ENCODE peak calls at places on chromosomes 4 and X, in eight cellular contexts. One of them, this sample, is unnamed.

GRCh38 chrX:67723580-67724351 is 179.9 kb downstream of the AR start:
- DNase-seq in gastrocnemius medialis: no peak
- DNase-seq in neural progenitor cell: no peak
- DNase-seq in CD4-positive, CD25-positive, alpha-beta regulatory T cell: no peak
- DNase-seq in cardiac muscle cell: no peak
- DNase-seq in right lobe of liver: no peak
- DNase-seq in astrocyte: no peak
- DNase-seq in keratinocyte: no peak
- DNase-seq in this sample: no peak

GRCh38 chr4:75820197-75820596 is 82.1 kb downstream of the PPEF2 start:
- DNase-seq in CD4-positive, CD25-positive, alpha-beta regulatory T cell: no peak
- DNase-seq in right lobe of liver: no peak
- DNase-seq in neural progenitor cell: no peak
- DNase-seq in cardiac muscle cell: no peak
- DNase-seq in keratinocyte: no peak
- DNase-seq in astrocyte: no peak
- DNase-seq in gastrocnemius medialis: no peak
- DNase-seq in this sample: no peak

GRCh38 chr4:97496298-97496873 is 646.9 kb downstream of the STPG2 start:
- DNase-seq in neural progenitor cell: peak; percentile 1
- DNase-seq in cardiac muscle cell: no peak
- DNase-seq in CD4-positive, CD25-positive, alpha-beta regulatory T cell: no peak
- DNase-seq in keratinocyte: no peak
- DNase-seq in astrocyte: peak; percentile 26
- DNase-seq in right lobe of liver: no peak
- DNase-seq in gastrocnemius medialis: no peak
- DNase-seq in this sample: no peak

GRCh38 chrX:142854970-142855369 is 170.8 kb upstream of the SPANXN4 start:
- DNase-seq in neural progenitor cell: no peak
- DNase-seq in right lobe of liver: no peak
- DNase-seq in keratinocyte: no peak
- DNase-seq in gastrocnemius medialis: no peak
- DNase-seq in CD4-positive, CD25-positive, alpha-beta regulatory T cell: no peak
- DNase-seq in cardiac muscle cell: no peak
- DNase-seq in astrocyte: no peak
- DNase-seq in this sample: no peak

GRCh38 chr4:74097631-74098550 is 1.1 kb downstream of the CXCL2 start:
- DNase-seq in right lobe of liver: peak; percentile 55
- DNase-seq in keratinocyte: no peak
- DNase-seq in gastrocnemius medialis: no peak
- DNase-seq in CD4-positive, CD25-positive, alpha-beta regulatory T cell: no peak
- DNase-seq in astrocyte: no peak
- DNase-seq in neural progenitor cell: no peak
- DNase-seq in cardiac muscle cell: no peak
- DNase-seq in this sample: no peak

GRCh38 chr4:123866796-123867195 is 470.2 kb downstream of the SPRY1 start:
- DNase-seq in gastrocnemius medialis: no peak
- DNase-seq in CD4-positive, CD25-positive, alpha-beta regulatory T cell: no peak
- DNase-seq in keratinocyte: no peak
- DNase-seq in neural progenitor cell: no peak
- DNase-seq in cardiac muscle cell: no peak
- DNase-seq in astrocyte: peak; percentile 74
- DNase-seq in right lobe of liver: no peak
- DNase-seq in this sample: no peak

GRCh38 chr4:129428454-129428853 is 332.5 kb downstream of the C4orf33 start:
- DNase-seq in keratinocyte: no peak
- DNase-seq in right lobe of liver: no peak
- DNase-seq in gastrocnemius medialis: no peak
- DNase-seq in CD4-positive, CD25-positive, alpha-beta regulatory T cell: no peak
- DNase-seq in astrocyte: no peak
- DNase-seq in neural progenitor cell: no peak
- DNase-seq in cardiac muscle cell: no peak
- DNase-seq in this sample: no peak

GRCh38 chr4:74618659-74619058 is 173.7 kb downstream of the AREG start:
- DNase-seq in gastrocnemius medialis: no peak
- DNase-seq in astrocyte: peak; percentile 68
- DNase-seq in CD4-positive, CD25-positive, alpha-beta regulatory T cell: no peak
- DNase-seq in neural progenitor cell: no peak
- DNase-seq in keratinocyte: no peak
- DNase-seq in right lobe of liver: no peak
- DNase-seq in cardiac muscle cell: no peak
- DNase-seq in this sample: no peak

GRCh38 chr4:38141808-38142500 is 181.8 kb downstream of the PTTG2 start:
- DNase-seq in cardiac muscle cell: no peak
- DNase-seq in gastrocnemius medialis: no peak
- DNase-seq in right lobe of liver: no peak
- DNase-seq in CD4-positive, CD25-positive, alpha-beta regulatory T cell: no peak
- DNase-seq in neural progenitor cell: no peak
- DNase-seq in keratinocyte: no peak
- DNase-seq in astrocyte: peak; percentile 79
- DNase-seq in this sample: no peak

GRCh38 chr4:162891788-162892707 is 274.6 kb downstream of the NAF1 start:
- DNase-seq in cardiac muscle cell: no peak
- DNase-seq in keratinocyte: no peak
- DNase-seq in astrocyte: peak; percentile 34
- DNase-seq in CD4-positive, CD25-positive, alpha-beta regulatory T cell: no peak
- DNase-seq in gastrocnemius medialis: no peak
- DNase-seq in right lobe of liver: no peak
- DNase-seq in neural progenitor cell: no peak
- DNase-seq in this sample: peak; percentile 73

GRCh38 chrX:3577551-3577950 is 135.9 kb downstream of the PRKX start:
- DNase-seq in gastrocnemius medialis: no peak
- DNase-seq in CD4-positive, CD25-positive, alpha-beta regulatory T cell: no peak
- DNase-seq in keratinocyte: no peak
- DNase-seq in cardiac muscle cell: no peak
- DNase-seq in neural progenitor cell: no peak
- DNase-seq in astrocyte: no peak
- DNase-seq in right lobe of liver: no peak
- DNase-seq in this sample: no peak

GRCh38 chr4:7590205-7590604 is 155.5 kb upstream of the PSAPL1 start:
- DNase-seq in CD4-positive, CD25-positive, alpha-beta regulatory T cell: no peak
- DNase-seq in neural progenitor cell: no peak
- DNase-seq in right lobe of liver: no peak
- DNase-seq in cardiac muscle cell: no peak
- DNase-seq in astrocyte: peak; percentile 47
- DNase-seq in keratinocyte: no peak
- DNase-seq in gastrocnemius medialis: no peak
- DNase-seq in this sample: no peak

GRCh38 chr4:55033296-55033695 is 92.1 kb downstream of the KDR start:
- DNase-seq in astrocyte: no peak
- DNase-seq in gastrocnemius medialis: no peak
- DNase-seq in CD4-positive, CD25-positive, alpha-beta regulatory T cell: no peak
- DNase-seq in keratinocyte: no peak
- DNase-seq in right lobe of liver: no peak
- DNase-seq in neural progenitor cell: no peak
- DNase-seq in cardiac muscle cell: no peak
- DNase-seq in this sample: no peak

GRCh38 chr4:6352031-6352763 is 82.5 kb downstream of the WFS1 start:
- DNase-seq in CD4-positive, CD25-positive, alpha-beta regulatory T cell: no peak
- DNase-seq in right lobe of liver: no peak
- DNase-seq in keratinocyte: no peak
- DNase-seq in gastrocnemius medialis: no peak
- DNase-seq in cardiac muscle cell: no peak
- DNase-seq in neural progenitor cell: no peak
- DNase-seq in astrocyte: no peak
- DNase-seq in this sample: no peak

GRCh38 chr4:148444296-148445070 is 2.3 kb upstream of the NR3C2 start:
- DNase-seq in gastrocnemius medialis: peak; percentile 12
- DNase-seq in right lobe of liver: peak; percentile 60
- DNase-seq in astrocyte: no peak
- DNase-seq in neural progenitor cell: peak; percentile 70
- DNase-seq in keratinocyte: no peak
- DNase-seq in cardiac muscle cell: peak; percentile 63
- DNase-seq in CD4-positive, CD25-positive, alpha-beta regulatory T cell: peak; percentile 51
- DNase-seq in this sample: peak; percentile 14

GRCh38 chrX:54182864-54183613 is at the start of gene FAM120C:
- DNase-seq in keratinocyte: no peak
- DNase-seq in right lobe of liver: peak; percentile 69
- DNase-seq in cardiac muscle cell: peak; percentile 69
- DNase-seq in astrocyte: peak; percentile 56
- DNase-seq in CD4-positive, CD25-positive, alpha-beta regulatory T cell: peak; percentile 45
- DNase-seq in neural progenitor cell: peak; percentile 80
- DNase-seq in gastrocnemius medialis: peak; percentile 37
- DNase-seq in this sample: peak; percentile 83

GRCh38 chr4:15771419-15772058 is 6.6 kb upstream of the CD38 start:
- DNase-seq in keratinocyte: no peak
- DNase-seq in CD4-positive, CD25-positive, alpha-beta regulatory T cell: no peak
- DNase-seq in gastrocnemius medialis: no peak
- DNase-seq in astrocyte: no peak
- DNase-seq in right lobe of liver: no peak
- DNase-seq in neural progenitor cell: no peak
- DNase-seq in cardiac muscle cell: no peak
- DNase-seq in this sample: peak; percentile 40

GRCh38 chr4:77861500-77861899 is 1.1 kb upstream of the MRPL1 start:
- DNase-seq in CD4-positive, CD25-positive, alpha-beta regulatory T cell: no peak
- DNase-seq in cardiac muscle cell: no peak
- DNase-seq in gastrocnemius medialis: no peak
- DNase-seq in keratinocyte: no peak
- DNase-seq in right lobe of liver: no peak
- DNase-seq in neural progenitor cell: no peak
- DNase-seq in astrocyte: peak; percentile 37
- DNase-seq in this sample: no peak

GRCh38 chrX:153763298-153763932 is 634 bp upstream of the PLXNB3 start:
- DNase-seq in keratinocyte: no peak
- DNase-seq in cardiac muscle cell: no peak
- DNase-seq in right lobe of liver: peak; percentile 51
- DNase-seq in astrocyte: no peak
- DNase-seq in gastrocnemius medialis: no peak
- DNase-seq in neural progenitor cell: no peak
- DNase-seq in CD4-positive, CD25-positive, alpha-beta regulatory T cell: no peak
- DNase-seq in this sample: no peak

GRCh38 chr4:171433674-171434073 is 379.5 kb upstream of the GALNTL6 start:
- DNase-seq in cardiac muscle cell: no peak
- DNase-seq in astrocyte: no peak
- DNase-seq in right lobe of liver: no peak
- DNase-seq in gastrocnemius medialis: no peak
- DNase-seq in neural progenitor cell: no peak
- DNase-seq in CD4-positive, CD25-positive, alpha-beta regulatory T cell: no peak
- DNase-seq in keratinocyte: no peak
- DNase-seq in this sample: no peak

GRCh38 chrX:121093011-121093410 is 45.6 kb downstream of the GLUD2 start:
- DNase-seq in astrocyte: no peak
- DNase-seq in cardiac muscle cell: no peak
- DNase-seq in neural progenitor cell: no peak
- DNase-seq in gastrocnemius medialis: no peak
- DNase-seq in CD4-positive, CD25-positive, alpha-beta regulatory T cell: no peak
- DNase-seq in right lobe of liver: no peak
- DNase-seq in keratinocyte: no peak
- DNase-seq in this sample: no peak

DNA sequence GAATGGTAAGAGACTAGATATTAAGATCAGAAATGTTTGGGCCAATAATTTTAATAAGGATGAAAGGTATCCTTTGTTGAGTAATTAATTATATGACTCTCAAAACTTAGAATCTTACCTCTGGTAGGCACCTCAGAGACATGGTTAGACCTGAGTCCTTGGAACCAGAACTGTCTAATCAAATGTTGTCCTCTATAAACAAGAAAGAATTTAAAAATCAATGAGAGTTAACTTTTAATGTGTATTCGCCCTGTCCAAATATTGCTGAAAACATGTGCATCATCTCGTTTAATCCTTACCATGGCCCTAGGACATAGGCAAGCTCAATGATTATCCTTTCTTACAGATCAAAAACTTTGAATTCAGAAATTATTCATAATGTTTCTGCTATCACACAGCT is 24.0 kb upstream of the NUDT11 start:
- DNase-seq in neural progenitor cell: no peak
- DNase-seq in gastrocnemius medialis: no peak
- DNase-seq in keratinocyte: no peak
- DNase-seq in CD4-positive, CD25-positive, alpha-beta regulatory T cell: no peak
- DNase-seq in cardiac muscle cell: no peak
- DNase-seq in right lobe of liver: no peak
- DNase-seq in astrocyte: no peak
- DNase-seq in this sample: no peak
- H3K27me3 ChIP-seq in neural progenitor cell: no peaks in the 10 kb centered on the region
- H3K27me3 ChIP-seq in gastrocnemius medialis: no peaks in the 10 kb centered on the region
- H3K27me3 ChIP-seq in keratinocyte: no peaks in the 10 kb centered on the region
- H3K27me3 ChIP-seq in CD4-positive, CD25-positive, alpha-beta regulatory T cell: no peaks in the 10 kb centered on the region
- H3K27me3 ChIP-seq in cardiac muscle cell: no peaks in the 10 kb centered on the region
- H3K27me3 ChIP-seq in right lobe of liver: no peaks in the 10 kb centered on the region
- H3K27me3 ChIP-seq in astrocyte: no peaks in the 10 kb centered on the region
- H3K27me3 ChIP-seq in this sample: no peaks in the 10 kb centered on the region

DNA sequence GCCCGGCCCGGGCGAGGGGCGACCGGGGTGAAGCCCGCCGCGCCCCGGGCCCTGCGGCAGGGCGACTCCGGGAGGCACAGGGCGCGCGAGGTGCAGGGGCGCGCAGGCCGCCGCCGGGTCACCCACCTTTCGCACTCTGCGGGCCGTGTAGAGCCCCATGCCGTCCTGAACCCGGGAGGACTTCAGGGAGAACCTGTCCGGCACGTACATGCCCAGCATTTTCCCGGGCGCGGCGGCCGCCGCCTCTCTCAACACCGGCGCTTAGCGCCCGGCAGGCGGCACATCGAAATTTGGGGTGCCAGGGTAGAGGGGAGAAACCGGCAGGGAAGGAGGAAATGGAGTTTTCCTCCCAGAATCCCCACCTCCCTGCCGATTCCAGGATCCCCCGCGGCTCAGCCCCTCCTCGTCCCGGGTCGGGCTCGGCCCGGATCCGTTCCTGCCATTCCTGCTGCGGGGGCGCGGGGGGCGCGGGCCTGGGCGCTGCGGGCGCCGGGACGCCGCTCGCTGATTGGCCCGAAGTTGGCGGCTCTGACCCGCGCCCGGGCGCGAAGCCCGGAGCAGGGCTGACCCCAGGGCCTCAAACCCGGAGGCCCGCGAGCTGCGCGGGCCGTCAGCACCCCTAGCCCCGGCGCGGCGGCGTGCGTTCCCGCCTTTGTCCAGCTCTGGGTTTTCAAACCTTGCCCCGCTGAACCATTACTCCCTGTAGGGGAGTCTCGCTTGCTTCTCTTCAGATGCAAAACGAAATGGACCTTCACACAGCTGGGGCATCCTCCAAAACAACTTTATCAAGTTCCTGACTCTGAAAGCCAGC is at the start of gene PRDM5:
- DNase-seq in neural progenitor cell: peak; percentile 82
- DNase-seq in cardiac muscle cell: peak; percentile 66
- DNase-seq in keratinocyte: no peak
- DNase-seq in astrocyte: peak; percentile 42
- DNase-seq in gastrocnemius medialis: no peak
- DNase-seq in right lobe of liver: peak; percentile 57
- DNase-seq in CD4-positive, CD25-positive, alpha-beta regulatory T cell: no peak
- DNase-seq in this sample: peak; percentile 16
- H3K27me3 ChIP-seq in neural progenitor cell: no peaks in the 10 kb centered on the region
- H3K27me3 ChIP-seq in cardiac muscle cell: no peaks in the 10 kb centered on the region
- H3K27me3 ChIP-seq in keratinocyte: no peaks in the 10 kb centered on the region
- H3K27me3 ChIP-seq in astrocyte: no peaks in the 10 kb centered on the region
- H3K27me3 ChIP-seq in gastrocnemius medialis: no peaks in the 10 kb centered on the region
- H3K27me3 ChIP-seq in right lobe of liver: peaks cover 6% of the 10 kb centered on the region
- H3K27me3 ChIP-seq in CD4-positive, CD25-positive, alpha-beta regulatory T cell: peaks cover 45% of the 10 kb centered on the region
- H3K27me3 ChIP-seq in this sample: no peaks in the 10 kb centered on the region

GRCh38 chr4:110629214-110629754 is 6.4 kb upstream of the PITX2 start:
- DNase-seq in keratinocyte: no peak
- DNase-seq in right lobe of liver: no peak
- DNase-seq in astrocyte: no peak
- DNase-seq in CD4-positive, CD25-positive, alpha-beta regulatory T cell: no peak
- DNase-seq in gastrocnemius medialis: no peak
- DNase-seq in neural progenitor cell: peak; percentile 54
- DNase-seq in cardiac muscle cell: no peak
- DNase-seq in this sample: no peak
- H3K27me3 ChIP-seq in keratinocyte: peaks cover 97% of the 10 kb centered on the region
- H3K27me3 ChIP-seq in right lobe of liver: peaks cover 70% of the 10 kb centered on the region
- H3K27me3 ChIP-seq in astrocyte: peaks cover 94% of the 10 kb centered on the region
- H3K27me3 ChIP-seq in CD4-positive, CD25-positive, alpha-beta regulatory T cell: peaks cover 46% of the 10 kb centered on the region
- H3K27me3 ChIP-seq in gastrocnemius medialis: peaks cover 21% of the 10 kb centered on the region
- H3K27me3 ChIP-seq in neural progenitor cell: peaks cover 99% of the 10 kb centered on the region
- H3K27me3 ChIP-seq in cardiac muscle cell: peaks cover 100% of the 10 kb centered on the region
- H3K27me3 ChIP-seq in this sample: peaks cover 3% of the 10 kb centered on the region

GRCh38 chrX:1807301-1807731 is 192.5 kb downstream of the ASMT start:
- DNase-seq in neural progenitor cell: peak; percentile 84
- DNase-seq in gastrocnemius medialis: no peak
- DNase-seq in astrocyte: peak; percentile 22
- DNase-seq in right lobe of liver: no peak
- DNase-seq in CD4-positive, CD25-positive, alpha-beta regulatory T cell: no peak
- DNase-seq in cardiac muscle cell: peak; percentile 14
- DNase-seq in keratinocyte: no peak
- DNase-seq in this sample: no peak
- H3K27me3 ChIP-seq in neural progenitor cell: no peaks in the 10 kb centered on the region
- H3K27me3 ChIP-seq in gastrocnemius medialis: no peaks in the 10 kb centered on the region
- H3K27me3 ChIP-seq in astrocyte: no peaks in the 10 kb centered on the region
- H3K27me3 ChIP-seq in right lobe of liver: no peaks in the 10 kb centered on the region
- H3K27me3 ChIP-seq in CD4-positive, CD25-positive, alpha-beta regulatory T cell: no peaks in the 10 kb centered on the region
- H3K27me3 ChIP-seq in cardiac muscle cell: no peaks in the 10 kb centered on the region
- H3K27me3 ChIP-seq in keratinocyte: no peaks in the 10 kb centered on the region
- H3K27me3 ChIP-seq in this sample: no peaks in the 10 kb centered on the region